ENCODE peak calls at places on chromosome 22, in six cellular contexts. M is neuronal stem cell, E is IMR-90, D is mesenchymal stem cell, O is trophoblast cell, R is H1. P is an unnamed sample.

GRCh38 chr22:36728505-36728904 is 25.0 kb upstream of the CACNG2 start:
- DNase-seq in R (no peak), D (no peak), E (no peak), M (no peak), O (no peak), P (no peak)

GRCh38 chr22:41780714-41781507 is 19.6 kb upstream of the CCDC134 start:
- DNase-seq in D (peak; percentile 61), R (no peak), E (peak; percentile 63), O (peak; percentile 26), M (no peak), P (peak; percentile 28)

GRCh38 chr22:32754413-32755041 is 47.0 kb upstream of the TIMP3 start:
- DNase-seq in R (no peak), M (no peak), E (peak; percentile 65), O (peak; percentile 52), D (peak; percentile 84), P (no peak)

GRCh38 chr22:49827307-49827852 is 293 bp downstream of the BRD1 start:
- DNase-seq in D (peak; percentile 29), O (no peak), R (no peak), E (no peak), M (no peak), P (no peak)

GRCh38 chr22:49663311-49663711 is 164.4 kb downstream of the BRD1 start:
- DNase-seq in E (no peak), D (no peak), R (no peak), M (no peak), O (no peak), P (no peak)

GRCh38 chr22:45006873-45007246 is 2.9 kb downstream of the PHF21B start:
- DNase-seq in M (no peak), R (peak; percentile 76), O (no peak), E (no peak), D (no peak), P (peak; percentile 88)

GRCh38 chr22:26324150-26324549 is 104.9 kb upstream of the ASPHD2 start:
- DNase-seq in E (no peak), R (no peak), D (no peak), O (no peak), M (no peak), P (no peak)

GRCh38 chr22:50269573-50270301 is 443 bp downstream of the MAPK11 start:
- DNase-seq in M (no peak), D (peak; percentile 33), R (no peak), E (peak; percentile 31), O (no peak), P (no peak)

GRCh38 chr22:23219787-23220484 is 39.6 kb downstream of the BCR start:
- DNase-seq in D (peak; percentile 60), M (no peak), E (peak; percentile 61), R (no peak), O (peak; percentile 62), P (peak; percentile 79)

GRCh38 chr22:50456466-50457234 is 18.2 kb downstream of the SBF1 start:
- DNase-seq in O (no peak), R (no peak), M (no peak), D (no peak), E (no peak), P (peak; percentile 29)

GRCh38 chr22:17779286-17780115 is 5.2 kb upstream of the BID start:
- DNase-seq in M (no peak), R (no peak), E (no peak), D (no peak), O (no peak), P (no peak)
- H3K4me3 ChIP-seq in M (no peak overlapping the region), R (no peak overlapping the region), E (no peak overlapping the region), D (no peak overlapping the region), O (no peak overlapping the region), P (no peak overlapping the region)

GRCh38 chr22:47015589-47016178 is 253.2 kb downstream of the TBC1D22A start:
- DNase-seq in E (no peak), D (no peak), O (no peak), R (no peak), M (no peak), P (no peak)

GRCh38 chr22:47019012-47019790 is 256.8 kb downstream of the TBC1D22A start:
- DNase-seq in E (no peak), D (no peak), R (no peak), O (no peak), M (no peak), P (no peak)

GRCh38 chr22:47018010-47018910 is 255.8 kb downstream of the TBC1D22A start:
- DNase-seq in R (no peak), E (no peak), O (no peak), D (no peak), M (no peak), P (no peak)

GRCh38 chr22:47016636-47017035 is 254.2 kb downstream of the TBC1D22A start:
- DNase-seq in E (no peak), D (no peak), M (no peak), O (no peak), R (no peak), P (no peak)

GRCh38 chr22:47017245-47017644 is 254.8 kb downstream of the TBC1D22A start:
- DNase-seq in M (no peak), R (no peak), O (no peak), E (no peak), D (no peak), P (no peak)
- H3K18ac ChIP-seq in M (peak overlapping the region; percentile 39), R (no peak overlapping the region), O (no peak overlapping the region), E (no peak overlapping the region), D (no peak overlapping the region), P (no peak overlapping the region)

DNA sequence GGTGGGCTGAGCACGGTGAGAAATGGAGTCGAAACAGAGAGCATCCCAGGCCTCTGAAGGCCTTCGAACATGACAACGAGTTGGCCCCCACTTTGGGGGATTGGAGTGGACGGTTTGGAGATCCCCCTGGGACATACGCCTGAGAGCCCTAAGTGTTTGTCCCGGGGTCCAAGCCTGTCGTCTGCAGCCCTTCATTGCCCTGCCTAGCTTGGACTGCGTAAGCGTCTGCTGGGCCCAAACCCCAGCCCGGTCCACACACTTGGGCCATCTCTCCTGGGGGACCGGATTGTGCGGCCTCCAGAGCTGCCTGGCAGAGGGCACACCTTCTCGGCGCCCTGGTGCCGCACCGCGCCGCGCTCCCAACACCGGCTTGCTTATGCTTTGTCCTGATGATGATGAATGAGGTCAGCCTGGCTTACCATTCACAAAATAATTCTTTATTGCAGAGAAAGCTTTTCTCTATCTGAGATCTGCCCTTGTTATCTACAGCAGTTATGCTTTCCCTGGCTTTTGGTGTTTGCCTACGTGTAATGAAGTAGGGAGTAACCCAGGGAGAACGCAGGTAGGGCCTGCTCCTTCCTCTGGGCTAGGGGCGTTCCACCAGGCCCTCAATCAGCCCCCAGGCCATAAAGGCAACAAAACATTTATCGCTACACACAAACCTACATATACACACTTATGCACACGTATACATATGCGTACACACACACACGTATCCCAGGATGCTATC is 85.9 kb upstream of the PPARA start:
- DNase-seq in M (no peak), D (no peak), R (no peak), E (no peak), O (no peak), P (no peak)
- H3K9ac ChIP-seq in M (no peak overlapping the region), D (peak overlapping the region; percentile 96), R (no peak overlapping the region), E (no peak overlapping the region), O (no peak overlapping the region), P (no peak overlapping the region)

GRCh38 chr22:46061431-46062231 is 84.7 kb upstream of the WNT7B start:
- DNase-seq in O (no peak), D (no peak), R (peak; percentile 84), E (no peak), M (peak; percentile 91), P (peak; percentile 15)

GRCh38 chr22:46060292-46061123 is 83.5 kb upstream of the WNT7B start:
- DNase-seq in R (no peak), D (no peak), E (no peak), O (no peak), M (no peak), P (no peak)

GRCh38 chr22:46062971-46063631 is 86.1 kb upstream of the WNT7B start:
- DNase-seq in O (no peak), D (no peak), M (no peak), E (no peak), R (no peak), P (no peak)

GRCh38 chr22:46062232-46062615 is 85.3 kb upstream of the WNT7B start:
- DNase-seq in M (no peak), E (no peak), R (no peak), D (no peak), O (no peak), P (no peak)

DNA sequence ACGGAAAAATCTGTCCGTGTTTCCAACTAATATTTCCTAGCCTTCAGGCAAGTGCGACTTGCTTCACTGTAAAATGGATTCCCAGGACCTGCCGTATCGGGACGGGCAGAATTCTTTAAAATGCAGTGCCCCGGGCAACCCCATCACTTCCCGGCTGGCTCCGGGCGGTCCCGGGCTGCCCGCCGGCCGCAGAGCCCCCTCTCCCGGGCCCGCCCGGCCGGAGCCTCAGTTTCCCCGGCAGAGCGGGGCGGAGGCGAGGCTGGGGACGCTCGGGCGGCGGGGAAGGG is 84.1 kb upstream of the WNT7B start:
- DNase-seq in D (no peak), O (no peak), R (no peak), M (no peak), E (no peak), P (no peak)
- H3K4me3 ChIP-seq in D (peak overlapping the region; percentile 44), O (no peak overlapping the region), R (peak overlapping the region; percentile 32), M (no peak overlapping the region), E (no peak overlapping the region), P (no peak overlapping the region)

GRCh38 chr22:20239063-20239950 is 28.8 kb downstream of the RTN4R start:
- DNase-seq in R (no peak), D (no peak), O (no peak), E (peak; percentile 17), M (no peak), P (no peak)

GRCh38 chr22:20242393-20243175 is 25.5 kb downstream of the RTN4R start:
- DNase-seq in D (no peak), R (no peak), E (no peak), M (no peak), O (no peak), P (no peak)

GRCh38 chr22:20239951-20240773 is 28.0 kb downstream of the RTN4R start:
- DNase-seq in E (no peak), O (no peak), R (no peak), D (no peak), M (peak; percentile 46), P (no peak)

GRCh38 chr22:20241579-20242392 is 26.3 kb downstream of the RTN4R start:
- DNase-seq in M (no peak), R (no peak), E (no peak), D (no peak), O (peak; percentile 30), P (no peak)

GRCh38 chr22:20240900-20241299 is 27.2 kb downstream of the RTN4R start:
- DNase-seq in O (no peak), E (no peak), M (no peak), R (no peak), D (no peak), P (no peak)
- H3K18ac ChIP-seq in O (no peak overlapping the region), E (no peak overlapping the region), M (peak overlapping the region; percentile 100), R (peak overlapping the region; percentile 75), D (no peak overlapping the region), P (no peak overlapping the region)